ENCODE peak calls at places on chromosomes 16 and 17, in five cellular contexts. R is spleen, H is hepatocyte, J is tibial artery, D is left ventricle myocardium inferior. X is an unnamed sample.

GRCh38 chr16:64964126-64964540 is 157.7 kb downstream of the CDH11 start:
- DNase-seq in R (no peak), H (no peak), J (no peak), D (no peak), X (no peak)

GRCh38 chr17:43882761-43883415 is 24.4 kb downstream of the MPP2 start:
- DNase-seq in R (peak), H (no peak), J (no peak), D (no peak), X (no peak)

GRCh38 chr17:73957564-73957963 is 245.9 kb upstream of the RPL38 start:
- DNase-seq in R (no peak), H (no peak), J (no peak), D (no peak), X (peak)

GRCh38 chr17:16282522-16282921 is 65.5 kb downstream of the PIGL start:
- DNase-seq in R (no peak), H (no peak), J (no peak), D (no peak), X (no peak)

GRCh38 chr17:28551421-28552186 is 820 bp downstream of the UNC119 start:
- DNase-seq in R (peak), H (peak), J (no peak), D (no peak), X (no peak)

GRCh38 chr17:28554565-28554964 is 2.1 kb upstream of the UNC119 start:
- DNase-seq in R (no peak), H (no peak), J (no peak), D (no peak), X (no peak)

GRCh38 chr16:22638393-22639206 is 127.9 kb downstream of the NPIPB5 start:
- DNase-seq in R (no peak), H (no peak), J (no peak), D (no peak), X (no peak)

GRCh38 chr16:80116711-80117110 is 424.1 kb upstream of the DYNLRB2 start:
- DNase-seq in R (no peak), H (no peak), J (no peak), D (no peak), X (no peak)

GRCh38 chr17:42023524-42024349 is 3.8 kb downstream of the NKIRAS2 start:
- DNase-seq in R (peak), H (no peak), J (peak), D (peak), X (no peak)